ENCODE peak calls at places on chromosomes 11 and 22, in ten cellular contexts. Y, X, Q, U, A, D, H, T, W and P are unnamed samples.

GRCh38 chr11:104968365-104968855 is at the start of gene CASP4:
- DNase-seq in U (no peak), D (peak; percentile 48), T (no peak), W (no peak), Y (no peak), A (no peak), Q (no peak), X (peak; percentile 29), H (no peak), P (peak; percentile 25)

GRCh38 chr22:49797706-49798105 is 30.0 kb downstream of the BRD1 start:
- DNase-seq in W (no peak), T (no peak), H (no peak), A (no peak), X (no peak), Q (no peak), U (no peak), Y (no peak), D (no peak), P (no peak)

GRCh38 chr11:105226062-105226461 is 86.5 kb upstream of the CARD18 start:
- DNase-seq in D (no peak), Q (no peak), Y (no peak), T (no peak), W (no peak), A (no peak), U (no peak), X (no peak), H (no peak), P (no peak)

GRCh38 chr11:70521475-70522260 is 123.3 kb downstream of the CTTN start:
- DNase-seq in T (no peak), H (no peak), W (no peak), D (no peak), A (no peak), X (no peak), Y (no peak), U (no peak), Q (no peak), P (no peak)

GRCh38 chr11:87463486-87464102 is 425.9 kb downstream of the TMEM135 start:
- DNase-seq in W (no peak), D (peak; percentile 72), A (no peak), X (no peak), H (no peak), Y (no peak), U (no peak), Q (no peak), T (no peak), P (no peak)

GRCh38 chr22:36404436-36404835 is 16.7 kb upstream of the MYH9 start:
- DNase-seq in H (no peak), U (no peak), X (no peak), A (no peak), T (no peak), Q (no peak), Y (no peak), D (no peak), W (no peak), P (no peak)

GRCh38 chr22:23745780-23746179 is 5.1 kb downstream of the ZNF70 start:
- DNase-seq in X (no peak), U (no peak), Q (no peak), H (no peak), T (no peak), D (no peak), W (no peak), A (no peak), Y (no peak), P (no peak)

GRCh38 chr22:49589301-49589700 is 238.4 kb downstream of the BRD1 start:
- DNase-seq in Q (no peak), T (no peak), U (no peak), H (no peak), D (no peak), W (no peak), X (no peak), A (no peak), Y (no peak), P (no peak)

GRCh38 chr11:11173316-11174025 is 179.6 kb downstream of the CSNK2A3 start:
- DNase-seq in X (no peak), T (no peak), Y (no peak), U (no peak), A (no peak), D (no peak), Q (no peak), W (no peak), H (no peak), P (no peak)

GRCh38 chr22:19292262-19293230 is 1.0 kb upstream of the CLTCL1 start:
- DNase-seq in U (no peak), A (peak; percentile 68), Q (no peak), W (peak; percentile 45), Y (no peak), X (no peak), T (peak; percentile 6), H (no peak), D (no peak), P (no peak)

GRCh38 chr11:44623321-44623715 is 57.9 kb downstream of the CD82 start:
- DNase-seq in H (no peak), Y (no peak), U (peak; percentile 15), D (no peak), A (peak; percentile 43), X (no peak), Q (peak; percentile 25), W (no peak), T (no peak), P (no peak)

GRCh38 chr11:8318536-8318935 is 54.9 kb upstream of the LMO1 start:
- DNase-seq in Q (no peak), A (no peak), D (peak; percentile 43), H (no peak), X (no peak), W (no peak), Y (no peak), U (no peak), T (peak; percentile 39), P (no peak)

GRCh38 chr11:30760341-30760740 is 174.2 kb upstream of the MPPED2 start:
- DNase-seq in U (no peak), Y (no peak), H (no peak), Q (no peak), X (no peak), W (no peak), D (no peak), T (no peak), A (no peak), P (no peak)

GRCh38 chr22:24521791-24522245 is 26.7 kb downstream of the UPB1 start:
- DNase-seq in T (no peak), H (no peak), Q (peak; percentile 61), A (no peak), Y (peak; percentile 54), U (peak; percentile 52), W (peak; percentile 76), D (peak; percentile 93), X (no peak), P (peak; percentile 48)

GRCh38 chr11:121927359-121927758 is 188.7 kb downstream of the BLID start:
- DNase-seq in Q (no peak), W (no peak), T (no peak), A (no peak), Y (no peak), D (no peak), X (no peak), H (no peak), U (no peak), P (no peak)

GRCh38 chr11:92981508-92982043 is 12.1 kb downstream of the MTNR1B start:
- DNase-seq in A (no peak), T (no peak), H (no peak), U (no peak), Q (no peak), Y (no peak), X (no peak), D (no peak), W (no peak), P (no peak)

GRCh38 chr11:96033569-96033968 is 109.7 kb upstream of the MTMR2 start:
- DNase-seq in A (no peak), W (no peak), Q (no peak), H (no peak), Y (no peak), T (no peak), D (no peak), X (no peak), U (no peak), P (no peak)

GRCh38 chr11:36048496-36049247 is 104.8 kb downstream of the LDLRAD3 start:
- DNase-seq in Y (no peak), W (no peak), X (no peak), D (no peak), A (no peak), U (no peak), Q (no peak), T (peak; percentile 17), H (no peak), P (no peak)

GRCh38 chr22:42990131-42990838 is 24.7 kb downstream of the PACSIN2 start:
- DNase-seq in D (no peak), Q (no peak), A (peak; percentile 78), U (no peak), X (no peak), W (no peak), T (no peak), H (no peak), Y (peak; percentile 77), P (no peak)

GRCh38 chr11:102469196-102469821 is 16.7 kb upstream of the TMEM123 start:
- DNase-seq in X (no peak), A (no peak), Q (no peak), D (no peak), W (no peak), T (no peak), Y (no peak), U (no peak), H (no peak), P (no peak)

GRCh38 chr22:20803696-20804324 is 29.9 kb downstream of the SERPIND1 start:
- DNase-seq in W (no peak), U (peak; percentile 39), T (peak; percentile 49), Q (peak; percentile 52), D (no peak), X (no peak), H (no peak), A (no peak), Y (no peak), P (no peak)

GRCh38 chr11:134120143-134120850 is 51.4 kb downstream of the JAM3 start:
- DNase-seq in A (peak; percentile 90), T (no peak), U (no peak), Y (peak; percentile 49), H (peak; percentile 53), X (no peak), Q (no peak), D (no peak), W (no peak), P (no peak)

GRCh38 chr11:43366597-43367121 is 7.9 kb downstream of the TTC17 start:
- DNase-seq in Y (no peak), U (no peak), W (no peak), H (no peak), A (no peak), Q (no peak), T (no peak), D (no peak), X (no peak), P (no peak)

GRCh38 chr11:19552684-19553083 is 160.0 kb upstream of the NAV2 start:
- DNase-seq in U (no peak), Y (no peak), D (no peak), W (no peak), X (no peak), A (no peak), Q (no peak), T (no peak), H (peak; percentile 46), P (no peak)

GRCh38 chr11:117434481-117434880 is 106.8 kb downstream of the CEP164 start:
- DNase-seq in D (no peak), W (no peak), H (no peak), X (no peak), Q (no peak), T (no peak), Y (no peak), U (no peak), A (no peak), P (no peak)

GRCh38 chr22:40517631-40518030 is 118.9 kb downstream of the MRTFA start:
- DNase-seq in D (no peak), U (no peak), A (no peak), Y (no peak), H (no peak), Q (no peak), T (no peak), W (no peak), X (no peak), P (no peak)

GRCh38 chr11:1752907-1753425 is 2.6 kb upstream of the IFITM10 start:
- DNase-seq in D (no peak), U (no peak), X (no peak), T (no peak), W (no peak), A (peak; percentile 62), Y (no peak), H (no peak), Q (no peak), P (no peak)

GRCh38 chr11:73040046-73040445 is 102.1 kb downstream of the FCHSD2 start:
- DNase-seq in H (peak; percentile 42), A (no peak), W (no peak), X (no peak), T (no peak), Y (no peak), U (no peak), Q (no peak), D (no peak), P (no peak)